ENCODE peak calls at places on chromosomes 16 and 17, in six cellular contexts. N is heart left ventricle, F is GM12878, W is BJ, E is cardiac fibroblast, Y is lung. K is an unnamed sample.

GRCh38 chr16:19589771-19590302 is 34.3 kb downstream of the VPS35L start:
- DNase-seq in N (no peak), E (peak; percentile 78), Y (no peak), F (no peak), W (peak; percentile 58), K (no peak)

GRCh38 chr17:45702666-45703266 is 81.4 kb upstream of the CRHR1 start:
- DNase-seq in N (no peak), E (peak; percentile 25), Y (no peak), W (no peak), F (no peak), K (no peak)

GRCh38 chr17:35373532-35373983 is at the start of gene SLFN11:
- DNase-seq in Y (peak; percentile 78), W (peak; percentile 67), E (peak; percentile 96), F (peak; percentile 30), N (peak; percentile 90), K (peak; percentile 30)

GRCh38 chr17:45894022-45894784 is at the start of gene MAPT:
- DNase-seq in N (peak; percentile 96), W (peak; percentile 50), F (peak; percentile 24), E (peak; percentile 91), Y (peak; percentile 87), K (peak; percentile 26)

GRCh38 chr16:88662222-88662842 is 559 bp downstream of the MVD start:
- DNase-seq in F (no peak), E (no peak), W (no peak), N (no peak), Y (no peak), K (no peak)

GRCh38 chr16:11105038-11105903 is 150.7 kb downstream of the SOCS1 start:
- DNase-seq in F (peak; percentile 86), Y (peak; percentile 52), E (peak; percentile 96), N (no peak), W (peak; percentile 91), K (peak; percentile 72)

GRCh38 chr17:12028611-12029010 is 7.9 kb downstream of the MAP2K4 start:
- DNase-seq in Y (no peak), F (no peak), N (no peak), E (no peak), W (no peak), K (no peak)

GRCh38 chr17:38797091-38797490 is 2.3 kb downstream of the PIP4K2B start:
- DNase-seq in F (no peak), Y (no peak), E (peak; percentile 51), N (no peak), W (no peak), K (no peak)

GRCh38 chr17:1058423-1059130 is 61.6 kb downstream of the TIMM22 start:
- DNase-seq in F (no peak), W (no peak), N (peak; percentile 87), E (peak; percentile 66), Y (peak; percentile 74), K (no peak)

GRCh38 chr16:81997738-81998137 is 13.5 kb downstream of the SDR42E1 start:
- DNase-seq in E (peak; percentile 92), W (peak; percentile 60), F (no peak), N (no peak), Y (no peak), K (no peak)

GRCh38 chr16:69116911-69117310 is 11.5 kb downstream of the HAS3 start:
- DNase-seq in E (no peak), Y (no peak), F (no peak), N (no peak), W (no peak), K (no peak)

GRCh38 chr17:34198519-34198918 is 56.6 kb upstream of the CCL2 start:
- DNase-seq in N (no peak), F (no peak), E (no peak), Y (no peak), W (no peak), K (no peak)

GRCh38 chr16:2422123-2422867 is 7.0 kb upstream of the CCNF start:
- DNase-seq in Y (no peak), E (no peak), N (no peak), W (no peak), F (no peak), K (peak; percentile 7)

GRCh38 chr16:3959148-3959547 is 78.6 kb upstream of the CREBBP start:
- DNase-seq in W (no peak), E (peak; percentile 77), Y (peak; percentile 67), F (no peak), N (no peak), K (no peak)

GRCh38 chr16:12794486-12795399 is 8.9 kb downstream of the CPPED1 start:
- DNase-seq in Y (no peak), E (no peak), W (no peak), N (peak; percentile 70), F (no peak), K (no peak)

GRCh38 chr17:72501404-72502110 is 380.7 kb downstream of the SOX9 start:
- DNase-seq in E (no peak), Y (peak; percentile 40), N (no peak), F (no peak), W (no peak), K (no peak)

GRCh38 chr17:73652886-73653480 is 8.7 kb upstream of the SDK2 start:
- DNase-seq in Y (peak; percentile 25), F (no peak), E (no peak), W (no peak), N (no peak), K (no peak)
- TF ChIP-seq CTCF in Y (no peak), F (no peak), E (no peak), W (no peak), N (no peak), K (no peak)

GRCh38 chr17:79814624-79814965 is 17.7 kb upstream of the CBX8 start:
- DNase-seq in E (no peak), W (no peak), F (no peak), N (no peak), Y (no peak), K (no peak)

GRCh38 chr17:79812206-79812968 is 15.5 kb upstream of the CBX8 start:
- DNase-seq in F (no peak), Y (no peak), N (no peak), E (no peak), W (no peak), K (no peak)

GRCh38 chr17:79814966-79815835 is 18.3 kb upstream of the CBX8 start:
- DNase-seq in W (no peak), N (no peak), F (no peak), Y (peak; percentile 67), E (peak; percentile 45), K (no peak)

GRCh38 chr17:79812969-79813825 is 16.3 kb upstream of the CBX8 start:
- DNase-seq in N (no peak), F (no peak), W (no peak), Y (no peak), E (no peak), K (no peak)

GRCh38 chr17:79813826-79814623 is 17.1 kb upstream of the CBX8 start:
- DNase-seq in W (no peak), N (no peak), F (no peak), E (no peak), Y (no peak), K (no peak)
- H3K4me3 ChIP-seq in W (no peak overlapping the region), N (no peak overlapping the region), F (no peak overlapping the region), E (no peak overlapping the region), Y (no peak overlapping the region), K (no peak overlapping the region)

DNA sequence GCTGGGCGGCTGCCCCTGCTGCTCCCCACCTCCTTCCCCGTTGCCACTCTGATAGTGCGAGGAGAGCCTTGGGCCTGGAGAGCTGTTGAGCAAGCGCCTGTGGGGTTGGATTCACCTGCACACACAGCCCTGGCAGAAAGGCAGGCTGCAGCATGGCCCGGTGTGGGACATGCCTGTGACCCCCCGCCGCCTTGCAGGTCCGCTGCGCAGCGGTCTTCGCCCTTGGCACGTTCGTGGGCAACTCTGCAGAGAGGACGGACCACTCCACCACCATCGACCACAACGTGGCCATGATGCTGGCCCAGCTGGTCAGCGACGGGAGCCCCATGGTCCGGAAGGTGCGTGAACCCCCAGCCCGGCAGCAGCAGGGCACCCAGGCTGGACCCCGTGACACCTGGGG is 106.8 kb upstream of the CHMP6 start:
- DNase-seq in W (no peak), Y (no peak), F (no peak), N (peak; percentile 61), E (no peak), K (no peak)
- TF ChIP-seq CTCF in W (no peak), Y (no peak), F (no peak), N (no peak), E (no peak), K (no peak)

GRCh38 chr16:30185141-30185682 is 1.8 kb downstream of the CORO1A start:
- DNase-seq in E (no peak), Y (no peak), W (no peak), F (no peak), N (peak; percentile 60), K (no peak)

GRCh38 chr16:30186782-30187555 is 3.6 kb downstream of the CORO1A start:
- DNase-seq in W (no peak), E (peak; percentile 45), Y (peak; percentile 66), F (peak; percentile 36), N (peak; percentile 90), K (no peak)

GRCh38 chr16:30186444-30186781 is 3.0 kb downstream of the CORO1A start:
- DNase-seq in Y (no peak), F (no peak), E (no peak), N (peak; percentile 55), W (no peak), K (no peak)

GRCh38 chr16:30184430-30185140 is 1.2 kb downstream of the CORO1A start:
- DNase-seq in E (no peak), W (no peak), Y (peak; percentile 43), F (peak; percentile 28), N (peak; percentile 81), K (no peak)

GRCh38 chr16:30185683-30186421 is 2.5 kb downstream of the CORO1A start:
- DNase-seq in Y (peak; percentile 57), N (peak; percentile 88), W (no peak), F (peak; percentile 79), E (no peak), K (peak; percentile 91)
- H3K4me3 ChIP-seq in Y (no peak overlapping the region), N (no peak overlapping the region), W (no peak overlapping the region), F (peak overlapping the region; percentile 96), E (no peak overlapping the region), K (peak overlapping the region; percentile 90)

K was measured in GM12864.